ENCODE peak calls at places on chromosomes 12 and 14, in six cellular contexts. C is NCI-H1092 treated with DMSO at 0.1 percent for 48 hours; W is activated CD8-positive, alpha-beta memory T cell treated with anti-CD3 and anti-CD28 coated beads, Interleukin-2, amount 50 U/mL, for 48 hours; M is T-helper 2 cell; A is HuH-7.5; Y is heart left ventricle. E is an unnamed sample.

GRCh38 chr14:73461478-73462077 is 3.2 kb upstream of the NUMB start:
- DNase-seq in C (peak; percentile 57), W (no peak), M (no peak), A (no peak), Y (no peak), E (no peak)

GRCh38 chr12:60259241-60259640 is 663.4 kb downstream of the SLC16A7 start:
- DNase-seq in C (no peak), W (no peak), M (no peak), A (no peak), Y (no peak), E (no peak)

GRCh38 chr12:83161451-83161850 is 474.7 kb downstream of the TMTC2 start:
- DNase-seq in C (no peak), W (no peak), M (no peak), A (no peak), Y (no peak), E (no peak)

GRCh38 chr14:95519699-95520098 is 3.2 kb upstream of the SYNE3 start:
- DNase-seq in C (no peak), W (peak; percentile 75), M (peak; percentile 57), A (no peak), Y (peak; percentile 67), E (peak; percentile 90)

GRCh38 chr14:92987148-92987570 is 64.2 kb downstream of the CHGA start:
- DNase-seq in C (no peak), W (no peak), M (no peak), A (no peak), Y (no peak), E (no peak)

GRCh38 chr14:23095196-23096108 is at the start of gene C14orf119:
- DNase-seq in C (no peak), W (no peak), M (peak; percentile 100), A (peak; percentile 90), Y (peak; percentile 100), E (peak; percentile 100)

GRCh38 chr12:68037616-68038255 is 48.5 kb downstream of the IFNG-AS1 start:
- DNase-seq in C (no peak), W (no peak), M (no peak), A (no peak), Y (no peak), E (no peak)

GRCh38 chr12:105420659-105421240 is 90.3 kb downstream of the C12orf75 start:
- DNase-seq in C (peak; percentile 64), W (peak; percentile 79), M (peak; percentile 9), A (peak; percentile 41), Y (peak; percentile 70), E (peak; percentile 92)

GRCh38 chr14:67963545-67963944 is 144.0 kb downstream of the RAD51B start:
- DNase-seq in C (no peak), W (no peak), M (no peak), A (no peak), Y (no peak), E (no peak)

GRCh38 chr12:120231316-120232011 is 30.6 kb upstream of the RPLP0 start:
- DNase-seq in C (no peak), W (peak; percentile 84), M (peak; percentile 67), A (no peak), Y (peak; percentile 71), E (peak; percentile 86)

GRCh38 chr14:77046706-77047105 is 18.2 kb upstream of the IRF2BPL start:
- DNase-seq in C (no peak), W (no peak), M (no peak), A (no peak), Y (no peak), E (no peak)

GRCh38 chr14:98120831-98121464 is 1151.0 kb downstream of the BCL11B start:
- DNase-seq in C (no peak), W (no peak), M (no peak), A (no peak), Y (no peak), E (no peak)

GRCh38 chr14:67971627-67972625 is 152.3 kb downstream of the RAD51B start:
- DNase-seq in C (peak; percentile 40), W (no peak), M (no peak), A (no peak), Y (no peak), E (no peak)

GRCh38 chr12:113241191-113242017 is 20.1 kb downstream of the TPCN1 start:
- DNase-seq in C (peak; percentile 56), W (no peak), M (no peak), A (no peak), Y (no peak), E (peak; percentile 39)

GRCh38 chr12:111312708-111313107 is 56.2 kb downstream of the PHETA1 start:
- DNase-seq in C (no peak), W (no peak), M (no peak), A (peak; percentile 15), Y (no peak), E (no peak)

GRCh38 chr14:92456215-92457017 is 57.2 kb upstream of the RIN3 start:
- DNase-seq in C (peak; percentile 33), W (no peak), M (no peak), A (peak; percentile 51), Y (peak; percentile 67), E (peak; percentile 72)